ENCODE peak calls at places on chromosomes 3 and 15, in eight cellular contexts. R is astrocyte; D is breast epithelium; A is CD8-positive, alpha-beta T cell; S is PC-3; T is transverse colon; M is spleen; E is uterus. Y is an unnamed sample.

GRCh38 chr3:20136231-20136630 is 49.8 kb downstream of the SGO1 start:
- DNase-seq in R (peak), D (no peak), A (no peak), S (peak), T (no peak), M (no peak), E (no peak), Y (no peak)

GRCh38 chr15:75723847-75724660 is 11.4 kb upstream of the CSPG4 start:
- DNase-seq in R (peak), D (peak), A (no peak), S (peak), T (peak), M (peak), E (peak), Y (peak)

GRCh38 chr3:142723665-142723967 is 218 bp upstream of the TRPC1 start:
- DNase-seq in R (no peak), D (no peak), A (peak), S (no peak), T (peak), M (no peak), E (no peak), Y (no peak)

GRCh38 chr3:136750209-136750921 is 1.8 kb downstream of the STAG1 start:
- DNase-seq in R (no peak), D (no peak), A (no peak), S (peak), T (no peak), M (no peak), E (no peak), Y (no peak)

GRCh38 chr3:7270731-7271130 is 409.8 kb downstream of the GRM7 start:
- DNase-seq in R (no peak), D (no peak), A (no peak), S (no peak), T (no peak), M (no peak), E (no peak), Y (no peak)

GRCh38 chr3:103786296-103786695 is 1351.5 kb downstream of the ZPLD1 start:
- DNase-seq in R (no peak), D (no peak), A (no peak), S (no peak), T (no peak), M (no peak), E (no peak), Y (no peak)

GRCh38 chr3:18279338-18279737 is 145.8 kb downstream of the SATB1 start:
- DNase-seq in R (no peak), D (no peak), A (no peak), S (no peak), T (no peak), M (no peak), E (no peak), Y (no peak)

GRCh38 chr3:72338942-72339749 is 509.1 kb downstream of the SHQ1 start:
- DNase-seq in R (peak), D (peak), A (no peak), S (peak), T (no peak), M (peak), E (peak), Y (peak)

GRCh38 chr15:58980351-58980939 is 7.0 kb upstream of the RNF111 start:
- DNase-seq in R (peak), D (no peak), A (no peak), S (peak), T (no peak), M (no peak), E (no peak), Y (no peak)

GRCh38 chr3:16759227-16759903 is 125.4 kb upstream of the PLCL2 start:
- DNase-seq in R (no peak), D (no peak), A (no peak), S (peak), T (no peak), M (no peak), E (no peak), Y (no peak)

GRCh38 chr3:29758108-29759020 is 477.5 kb downstream of the RBMS3 start:
- DNase-seq in R (peak), D (no peak), A (no peak), S (peak), T (no peak), M (no peak), E (no peak), Y (no peak)

GRCh38 chr15:97875513-97876285 is 84.8 kb upstream of the ARRDC4 start:
- DNase-seq in R (no peak), D (no peak), A (no peak), S (no peak), T (peak), M (no peak), E (no peak), Y (no peak)

GRCh38 chr15:99436472-99437314 is 129.1 kb upstream of the MEF2A start:
- DNase-seq in R (no peak), D (no peak), A (no peak), S (no peak), T (no peak), M (no peak), E (no peak), Y (peak)

GRCh38 chr3:129281726-129282125 is 3.1 kb downstream of the HMCES start:
- DNase-seq in R (no peak), D (no peak), A (no peak), S (no peak), T (no peak), M (no peak), E (no peak), Y (no peak)

GRCh38 chr3:129278970-129279906 is 568 bp downstream of the HMCES start:
- DNase-seq in R (peak), D (peak), A (peak), S (peak), T (peak), M (peak), E (peak), Y (peak)

GRCh38 chr3:129280183-129280582 is 1.5 kb downstream of the HMCES start:
- DNase-seq in R (no peak), D (no peak), A (no peak), S (no peak), T (no peak), M (no peak), E (no peak), Y (no peak)

GRCh38 chr3:129286081-129286480 is 7.4 kb downstream of the HMCES start:
- DNase-seq in R (no peak), D (no peak), A (no peak), S (no peak), T (no peak), M (no peak), E (no peak), Y (peak)

GRCh38 chr3:129282727-129283327 is 4.2 kb downstream of the HMCES start:
- DNase-seq in R (peak), D (no peak), A (no peak), S (peak), T (no peak), M (no peak), E (no peak), Y (no peak)
- H3K27ac ChIP-seq in R (peak), D (no peak), A (no peak), S (peak), T (peak), M (no peak), E (no peak), Y (no peak)

DNA sequence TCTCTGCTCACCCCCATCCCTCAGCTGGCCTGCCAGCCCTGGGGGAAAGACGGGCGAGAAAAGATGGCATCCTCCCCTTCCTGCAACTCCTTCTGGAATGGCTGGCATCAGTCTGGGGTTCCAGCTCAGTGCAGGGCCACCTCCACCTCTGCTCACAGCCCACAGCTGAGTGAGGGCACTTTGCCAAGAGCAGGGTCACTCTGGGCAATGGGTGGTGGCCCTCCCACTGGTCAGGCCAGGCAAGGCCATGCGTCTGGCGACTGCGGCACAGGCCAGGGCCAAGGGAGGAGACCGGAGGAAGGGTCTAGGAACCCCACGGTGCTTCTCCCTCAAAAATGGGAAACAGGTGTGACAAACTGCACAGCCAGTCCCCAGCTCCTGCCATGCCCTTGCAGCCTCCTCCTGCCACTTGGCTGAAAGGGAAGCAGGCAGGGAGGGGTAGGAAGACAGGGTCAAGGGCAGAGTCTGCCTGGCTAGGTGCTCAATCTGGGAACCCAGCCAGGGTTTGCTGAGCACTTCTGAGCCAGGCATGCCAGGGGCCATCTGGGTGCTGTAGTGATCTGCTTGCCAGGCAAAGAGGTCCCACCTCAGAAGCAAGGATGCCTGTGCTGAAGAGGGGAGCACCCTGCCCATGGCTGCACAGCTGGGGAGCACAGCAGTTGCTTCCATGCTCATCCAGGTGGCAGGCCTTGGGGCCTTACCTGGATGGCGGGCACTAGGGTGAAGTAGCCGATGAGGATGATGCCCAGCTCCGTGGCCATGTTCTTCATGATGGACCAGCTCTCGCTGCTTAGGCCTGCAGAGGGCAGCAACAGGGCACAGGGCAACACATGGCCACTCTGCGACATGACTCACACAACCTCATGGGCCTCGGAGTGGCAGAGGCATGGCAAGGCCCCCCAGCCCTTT is 41.2 kb downstream of the PTPN23 start:
- DNase-seq in R (peak), D (no peak), A (no peak), S (peak), T (peak), M (peak), E (no peak), Y (no peak)
- TF ChIP-seq CTCF in R (no peak), D (no peak), A (no peak), S (peak), T (peak), M (no peak), E (no peak), Y (peak)

DNA sequence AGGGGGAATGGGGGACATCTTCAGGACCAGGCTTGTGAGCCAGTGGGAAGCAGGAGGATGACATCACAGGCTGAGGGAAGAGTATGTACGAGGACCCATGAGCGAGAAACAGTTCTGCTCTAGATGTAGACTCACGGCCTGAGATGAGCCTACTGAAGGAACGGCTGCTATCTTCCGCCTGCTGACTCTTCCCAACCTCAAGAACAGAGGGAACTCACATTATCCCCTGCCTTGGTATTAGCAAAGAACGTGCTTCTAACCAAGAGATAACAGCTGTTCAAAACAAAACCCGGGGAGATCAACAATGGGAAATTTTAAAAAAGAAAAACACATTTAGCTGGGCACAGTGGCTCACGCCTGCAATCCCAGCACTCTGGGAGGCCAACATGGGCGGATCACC is 25.3 kb downstream of the AVEN start:
- DNase-seq in R (no peak), D (no peak), A (no peak), S (no peak), T (no peak), M (no peak), E (no peak), Y (no peak)
- H3K4me3 ChIP-seq in R (no peak), D (no peak), A (no peak), S (no peak), T (no peak), M (no peak), E (no peak), Y (no peak)

DNA sequence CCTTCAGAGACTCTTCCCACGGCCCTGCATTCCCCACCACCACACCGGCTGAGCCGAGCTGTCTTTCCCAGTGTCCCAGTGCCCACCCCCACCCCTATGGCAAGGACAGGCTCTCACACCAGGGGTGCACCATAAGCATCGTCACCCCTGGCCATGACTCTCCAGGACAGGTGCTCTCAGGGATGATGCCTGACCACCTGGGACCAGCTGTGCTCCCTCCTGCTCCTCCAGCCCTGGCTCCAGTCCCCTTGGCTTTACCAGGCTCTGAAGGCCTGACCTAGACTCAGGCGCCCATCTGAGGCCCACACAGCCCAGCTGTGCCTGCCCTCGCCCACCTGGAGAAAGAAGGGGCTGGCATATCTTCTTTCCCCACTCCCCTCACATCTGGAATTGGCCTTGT is 17.6 kb upstream of the SEMA3F start:
- DNase-seq in R (no peak), D (no peak), A (no peak), S (no peak), T (no peak), M (no peak), E (no peak), Y (no peak)
- H3K27ac ChIP-seq in R (no peak), D (no peak), A (no peak), S (no peak), T (no peak), M (no peak), E (no peak), Y (peak)

DNA sequence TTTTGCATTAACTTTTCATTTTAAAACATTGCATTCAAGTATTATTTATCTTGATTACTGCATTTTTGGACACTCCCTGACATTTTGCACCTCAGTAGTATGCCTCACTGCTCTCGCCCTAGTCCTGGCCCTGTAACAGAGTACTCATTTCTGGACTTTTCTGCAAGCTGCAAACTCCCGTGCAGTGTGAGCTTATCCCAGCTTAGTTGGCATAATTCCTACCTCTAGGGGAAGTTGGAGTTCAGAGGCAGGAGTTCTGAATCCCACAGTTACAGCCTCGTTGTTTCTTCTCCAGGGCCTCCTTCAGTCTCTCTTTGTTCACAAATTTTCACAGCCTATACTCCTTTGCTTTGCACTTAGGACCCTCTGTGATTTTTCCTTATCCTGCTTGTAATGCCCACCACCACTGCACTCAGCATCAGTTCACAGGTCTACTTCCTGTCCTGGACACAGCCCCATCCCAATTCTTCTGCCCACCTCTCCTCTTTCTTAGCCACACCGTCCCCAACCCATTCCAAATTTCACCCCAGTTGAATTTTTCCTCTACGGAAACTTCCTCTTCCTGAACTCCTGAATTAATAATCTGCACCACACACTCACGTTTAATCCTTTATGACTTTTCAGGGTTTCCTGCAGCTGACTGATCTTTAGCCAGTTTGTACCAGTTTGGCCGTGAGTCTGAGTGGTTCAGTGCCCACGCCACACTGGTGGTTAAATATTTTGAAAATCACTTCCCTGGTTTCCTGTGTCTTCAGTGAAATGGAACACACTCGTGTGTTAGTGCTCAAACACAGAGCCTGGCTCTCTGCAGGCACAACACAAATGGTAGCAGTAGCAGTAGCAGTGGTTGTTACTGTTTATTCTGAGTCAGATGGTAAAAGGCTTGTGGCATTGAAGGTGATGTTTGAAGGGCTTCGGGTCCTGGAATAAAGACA is 6.3 kb upstream of the CTSH start:
- DNase-seq in R (peak), D (no peak), A (no peak), S (peak), T (no peak), M (no peak), E (no peak), Y (peak)
- TF ChIP-seq CTCF in R (no peak), D (no peak), A (no peak), S (peak), T (peak), M (no peak), E (no peak), Y (peak)

DNA sequence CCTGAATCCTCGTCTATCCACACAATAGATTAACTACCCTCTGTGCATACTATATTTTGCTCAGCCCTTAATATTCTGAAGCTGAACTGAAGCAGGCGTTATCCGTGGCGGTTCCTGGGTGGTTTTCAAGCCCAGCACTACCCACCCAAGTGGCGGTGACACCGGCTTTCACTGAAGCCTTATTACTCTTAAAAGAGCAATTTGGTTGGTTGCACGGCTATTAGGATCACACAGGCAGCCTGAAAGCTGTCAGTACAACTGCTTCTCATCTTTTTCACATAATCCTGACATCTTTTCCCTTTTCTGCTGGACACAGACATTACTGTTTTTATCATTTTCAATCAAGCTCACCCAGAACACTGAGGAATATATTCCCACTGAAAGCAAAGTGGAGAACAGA is 525.3 kb upstream of the ZNF717 start:
- DNase-seq in R (no peak), D (no peak), A (no peak), S (peak), T (no peak), M (no peak), E (no peak), Y (no peak)
- H3K4me3 ChIP-seq in R (no peak), D (no peak), A (no peak), S (peak), T (no peak), M (no peak), E (no peak), Y (no peak)

DNA sequence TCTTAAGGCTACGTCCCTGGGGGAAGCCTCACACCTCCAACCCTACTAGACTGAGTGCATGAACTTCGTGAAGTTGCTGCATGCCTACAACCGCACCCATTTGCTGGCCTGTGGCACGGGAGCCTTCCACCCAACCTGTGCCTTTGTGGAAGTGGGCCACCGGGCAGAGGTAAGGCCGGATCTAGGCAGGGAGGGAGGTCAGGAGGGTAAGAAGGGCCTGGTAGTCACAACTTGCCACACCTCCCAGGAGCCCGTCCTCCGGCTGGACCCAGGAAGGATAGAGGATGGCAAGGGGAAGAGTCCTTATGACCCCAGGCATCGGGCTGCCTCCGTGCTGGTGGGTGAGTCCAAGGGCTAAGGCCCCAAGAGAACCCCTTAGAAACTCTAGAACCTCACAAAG is 1.9 kb downstream of the SEMA3B start:
- DNase-seq in R (no peak), D (no peak), A (no peak), S (no peak), T (no peak), M (no peak), E (no peak), Y (no peak)
- H3K27ac ChIP-seq in R (no peak), D (peak), A (no peak), S (no peak), T (peak), M (no peak), E (peak), Y (no peak)

DNA sequence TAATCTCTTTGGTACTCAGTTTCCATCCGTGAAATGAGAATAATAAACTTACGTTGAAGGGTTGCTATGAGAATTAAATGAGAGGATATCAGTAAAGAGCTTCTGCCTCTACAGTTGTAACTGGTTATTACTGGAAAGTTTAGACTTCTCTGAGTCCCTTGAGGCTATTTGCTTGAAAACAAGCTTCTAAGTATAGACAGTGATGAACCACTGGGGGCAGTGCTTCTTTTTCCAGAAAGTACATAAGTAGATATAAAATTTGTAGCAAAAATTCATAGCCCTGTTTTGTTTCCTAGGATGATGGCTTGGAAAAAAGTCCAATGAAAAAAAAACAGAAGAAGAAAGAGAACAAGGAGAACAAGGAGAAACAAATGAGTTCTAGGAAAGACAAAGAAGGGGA is 87.1 kb downstream of the RGMA start:
- DNase-seq in R (no peak), D (no peak), A (no peak), S (peak), T (no peak), M (no peak), E (no peak), Y (no peak)
- TF ChIP-seq CTCF in R (peak), D (no peak), A (no peak), S (peak), T (no peak), M (no peak), E (no peak), Y (no peak)

DNA sequence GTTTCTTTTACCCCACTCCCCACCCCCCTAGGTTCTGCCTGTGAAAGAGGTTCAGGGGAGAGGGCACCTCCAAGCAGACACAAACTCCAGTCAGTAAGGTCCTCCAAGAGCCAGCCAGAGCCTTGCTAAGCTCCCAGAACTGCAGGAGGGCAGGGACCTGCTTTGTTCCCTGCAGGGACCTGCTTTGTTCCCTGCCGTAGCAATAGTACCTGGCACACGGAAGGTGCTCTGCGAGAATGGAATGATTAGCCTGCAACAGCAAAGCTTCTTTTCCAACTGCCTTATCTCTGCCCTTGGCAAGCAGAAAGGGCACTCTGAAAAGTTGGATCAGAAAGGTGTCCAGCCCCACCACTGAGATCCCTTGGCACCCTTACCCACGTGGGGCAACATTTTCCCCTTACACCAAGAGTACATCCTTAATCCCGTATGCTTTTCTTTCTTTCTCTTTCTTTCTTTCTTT is 1.4 kb downstream of the PAQR5 start:
- DNase-seq in R (no peak), D (no peak), A (no peak), S (no peak), T (peak), M (no peak), E (no peak), Y (no peak)
- H3K4me3 ChIP-seq in R (no peak), D (no peak), A (no peak), S (no peak), T (peak), M (no peak), E (no peak), Y (no peak)